ENCODE peak calls at places on chromosomes 11 and 22, in four cellular contexts. I is upper lobe of right lung; R is transverse colon; W is CD8-positive, alpha-beta T cell. X is an unnamed sample.
A peak's percentile ranks its signal among the peaks of the same experiment; 100 is the strongest.

GRCh38 chr11:128948583-128948982 is 5.9 kb upstream of the TP53AIP1 start:
- DNase-seq in I (no peak), R (no peak), W (no peak), X (no peak)

GRCh38 chr11:78163828-78164227 is 24.4 kb upstream of the ALG8 start:
- DNase-seq in I (no peak), R (no peak), W (no peak), X (no peak)

GRCh38 chr11:69442012-69442806 is 39.3 kb upstream of the LINC01488 start:
- DNase-seq in I (no peak), R (no peak), W (no peak), X (no peak)

GRCh38 chr11:27443746-27444465 is 28.7 kb downstream of the LGR4 start:
- DNase-seq in I (no peak), R (no peak), W (no peak), X (no peak)

GRCh38 chr22:39546889-39547586 is 14.5 kb upstream of the RPS19BP1 start:
- DNase-seq in I (no peak), R (no peak), W (no peak), X (no peak)

GRCh38 chr11:47248304-47248663 is 330 bp downstream of the ACP2 start:
- DNase-seq in I (no peak), R (no peak), W (no peak), X (no peak)

GRCh38 chr11:46003647-46004046 is 81.2 kb downstream of the LARGE2 start:
- DNase-seq in I (no peak), R (no peak), W (no peak), X (no peak)

GRCh38 chr11:131073167-131073566 is 156.9 kb upstream of the SNX19 start:
- DNase-seq in I (no peak), R (no peak), W (no peak), X (no peak)

GRCh38 chr11:64121637-64122410 is 44.1 kb downstream of the MACROD1 start:
- DNase-seq in I (no peak), R (no peak), W (no peak), X (no peak)

GRCh38 chr11:116336540-116336939 is 436.2 kb downstream of the BUD13 start:
- DNase-seq in I (no peak), R (no peak), W (no peak), X (no peak)

GRCh38 chr11:35166369-35167360 is 27.7 kb downstream of the CD44 start:
- DNase-seq in I (no peak), R (no peak), W (peak; percentile 51), X (no peak)
- H3K4me1 ChIP-seq in I (peaks cover 92% of the 10 kb centered on the region), R (peaks cover 46% of the 10 kb centered on the region), W (peaks cover 97% of the 10 kb centered on the region), X (peaks cover 11% of the 10 kb centered on the region)

DNA sequence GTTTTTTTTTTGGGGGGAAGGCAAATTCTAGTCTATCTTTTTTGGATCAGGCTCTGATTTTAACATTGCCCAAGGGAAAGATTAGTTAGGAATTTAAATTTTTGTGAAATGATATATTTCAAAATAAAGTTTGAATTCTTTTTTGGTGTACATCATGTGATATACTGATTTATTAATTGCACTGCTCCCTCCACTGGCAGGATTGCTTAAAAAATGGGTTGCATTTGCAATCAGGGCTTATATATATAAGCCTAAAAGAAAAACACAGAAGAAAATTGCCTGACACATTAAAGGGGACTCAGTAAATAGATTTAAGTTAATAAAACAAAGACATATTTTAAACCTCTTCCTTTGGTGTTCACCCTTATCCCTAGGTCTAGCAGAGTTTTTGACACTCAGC is 1.2 kb downstream of the DYNC2H1 start:
- DNase-seq in I (no peak), R (no peak), W (no peak), X (no peak)
- TF ChIP-seq CTCF in I (peak; percentile 12), R (no peak), W (no peak), X (peak; percentile 15)

DNA sequence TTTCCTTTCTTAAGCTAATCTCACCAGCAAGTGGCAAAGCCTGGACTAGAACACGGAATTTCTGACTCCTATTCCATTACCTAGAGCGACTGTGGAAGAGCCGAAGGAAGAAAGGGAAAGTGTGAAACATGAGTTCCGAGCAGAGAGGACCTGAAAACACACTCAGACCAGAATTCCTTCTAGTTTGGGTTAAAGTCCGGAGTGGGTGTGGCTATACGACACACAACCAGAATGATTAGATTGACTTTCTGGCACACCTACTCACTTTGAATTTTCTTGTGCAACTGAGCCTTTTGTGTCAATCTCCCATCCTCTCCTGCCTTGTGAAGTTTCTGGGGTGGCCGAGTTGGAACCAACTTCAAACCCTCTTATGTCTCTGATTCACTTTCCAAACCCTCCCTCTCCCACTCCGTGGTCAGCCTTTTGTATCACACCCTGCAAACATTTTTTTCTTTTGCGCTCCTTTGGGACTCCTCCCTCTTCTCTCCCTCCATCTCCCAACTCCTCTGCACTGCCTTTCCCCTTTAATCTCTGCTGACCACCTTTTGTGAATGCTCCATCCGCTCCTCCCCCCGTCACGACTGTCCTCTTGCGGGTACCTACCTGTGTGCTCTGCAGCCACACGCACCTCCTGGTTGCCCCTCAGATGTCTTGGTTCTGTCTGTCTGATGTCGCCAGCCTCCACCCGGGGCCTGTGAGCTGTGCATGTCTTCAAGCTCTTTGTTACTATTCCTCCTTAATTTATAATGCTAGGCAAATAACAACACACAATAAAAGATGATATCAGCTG is 86.3 kb upstream of the BLID start:
- DNase-seq in I (no peak), R (no peak), W (no peak), X (peak; percentile 30)
- H3K4me3 ChIP-seq in I (peak overlapping the region; percentile 32), R (no peak overlapping the region), W (no peak overlapping the region), X (peak overlapping the region; percentile 49)

GRCh38 chr22:35230417-35230816 is 26.9 kb upstream of the HMGXB4 start:
- DNase-seq in I (no peak), R (no peak), W (no peak), X (no peak)
- H3K4me1 ChIP-seq in I (no peaks in the 10 kb centered on the region), R (no peaks in the 10 kb centered on the region), W (peaks cover 5% of the 10 kb centered on the region), X (no peaks in the 10 kb centered on the region)

GRCh38 chr22:20257474-20258299 is 10.4 kb downstream of the RTN4R start:
- DNase-seq in I (no peak), R (no peak), W (no peak), X (no peak)

GRCh38 chr22:20256562-20257473 is 11.3 kb downstream of the RTN4R start:
- DNase-seq in I (no peak), R (no peak), W (no peak), X (no peak)

GRCh38 chr22:20260071-20260722 is 7.9 kb downstream of the RTN4R start:
- DNase-seq in I (no peak), R (no peak), W (no peak), X (no peak)

GRCh38 chr22:20259336-20259705 is 8.8 kb downstream of the RTN4R start:
- DNase-seq in I (no peak), R (no peak), W (no peak), X (no peak)

DNA sequence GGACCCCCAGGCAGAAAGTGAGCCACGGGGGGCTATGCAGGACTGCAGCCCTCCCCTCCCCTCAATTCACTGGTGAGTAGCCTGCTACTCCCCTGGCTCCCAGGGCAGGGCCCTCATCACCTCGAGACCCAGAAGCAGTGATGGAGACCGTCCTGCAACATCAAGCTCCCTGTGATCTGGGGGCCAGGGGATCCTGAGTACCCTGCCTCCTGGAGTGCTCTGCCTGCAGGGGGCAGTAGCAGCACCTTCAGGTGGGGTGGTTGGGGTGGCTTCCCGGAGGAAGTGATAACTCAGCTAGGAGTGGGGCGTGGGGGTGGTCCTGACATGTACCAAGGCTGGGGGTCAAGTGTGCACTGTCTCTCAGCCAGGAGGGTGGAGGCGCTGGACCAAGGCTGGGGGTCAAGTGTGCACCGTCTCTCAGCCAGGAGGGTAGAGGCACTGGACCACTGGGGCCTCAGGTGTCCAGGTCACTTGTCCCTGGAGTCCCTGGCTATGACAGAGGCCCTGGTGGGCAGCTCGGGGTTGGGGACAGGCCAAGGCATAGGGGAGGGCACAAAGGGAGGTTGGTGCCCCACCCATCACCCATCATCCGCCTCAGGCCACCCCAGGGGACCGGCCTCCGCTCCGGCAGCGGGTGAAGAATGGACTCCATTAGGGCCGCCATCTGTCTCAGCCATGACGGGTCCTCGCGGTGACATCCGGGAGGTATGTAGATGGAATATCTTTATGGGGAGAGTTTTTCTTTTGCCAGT is 9.4 kb downstream of the RTN4R start:
- DNase-seq in I (no peak), R (no peak), W (no peak), X (no peak)
- TF ChIP-seq CTCF in I (peak; percentile 12), R (peak; percentile 11), W (peak; percentile 19), X (no peak)

X was measured in uterus.